ENCODE peak calls at places on chromosomes 11 and 22, in five cellular contexts. G is smooth muscle cell of the brain vasculature; F is activated CD8-positive, alpha-beta T cell treated with anti-CD3 and anti-CD28 coated beads, Interleukin-2, amount 10 ng/mL, durations not matched to agents 7 days and 5 days; E is stimulated activated CD8-positive, alpha-beta memory T cell treated with anti-CD3 and anti-CD28 coated beads, Interleukin-2, amount 100 ng/mL, for 48 hours; S is activated CD4-positive, alpha-beta T cell treated with anti-CD3 and anti-CD28 coated beads, Interleukin-2, amount 50 U/mL, for 1 hour. U is an unnamed sample.

GRCh38 chr11:57659669-57660068 is 2.1 kb downstream of the CLP1 start:
- DNase-seq in F (no peak), S (no peak), E (no peak), G (no peak), U (no peak)

GRCh38 chr11:71504526-71504925 is 22.5 kb upstream of the KRTAP5-7 start:
- DNase-seq in S (no peak), G (no peak), F (no peak), E (no peak), U (no peak)

GRCh38 chr11:76669901-76670474 is 559 bp downstream of the LRRC32 start:
- DNase-seq in E (no peak), F (no peak), S (no peak), G (no peak), U (no peak)

GRCh38 chr11:9567401-9567800 is 6.1 kb upstream of the WEE1 start:
- DNase-seq in E (no peak), G (no peak), F (no peak), S (no peak), U (no peak)

GRCh38 chr11:29321293-29322132 is 695.3 kb downstream of the KCNA4 start:
- DNase-seq in G (no peak), F (no peak), E (no peak), S (no peak), U (no peak)

GRCh38 chr11:46914363-46914762 is 4.0 kb downstream of the LRP4 start:
- DNase-seq in G (no peak), E (no peak), F (no peak), S (no peak), U (no peak)

GRCh38 chr11:86806903-86807302 is 6.6 kb downstream of the PRSS23 start:
- DNase-seq in G (no peak), S (no peak), E (no peak), F (no peak), U (no peak)

GRCh38 chr11:114192841-114193389 is 103.3 kb upstream of the NNMT start:
- DNase-seq in E (no peak), G (no peak), F (no peak), S (no peak), U (no peak)

GRCh38 chr11:18776324-18776723 is 15.3 kb downstream of the PTPN5 start:
- DNase-seq in E (no peak), G (no peak), F (no peak), S (no peak), U (no peak)

GRCh38 chr11:27227744-27228143 is 135.3 kb downstream of the CCDC34 start:
- DNase-seq in F (no peak), G (no peak), E (no peak), S (no peak), U (no peak)

GRCh38 chr11:19156892-19157291 is 39.9 kb downstream of the ZDHHC13 start:
- DNase-seq in S (no peak), G (no peak), F (no peak), E (no peak), U (no peak)

GRCh38 chr11:18248561-18248960 is at the start of gene SAA2:
- DNase-seq in F (peak), G (no peak), S (no peak), E (no peak), U (no peak)

GRCh38 chr11:20840341-20840740 is 171.0 kb downstream of the NELL1 start:
- DNase-seq in S (no peak), G (no peak), F (no peak), E (no peak), U (no peak)

GRCh38 chr11:3189193-3189843 is 24.2 kb upstream of the OSBPL5 start:
- DNase-seq in G (no peak), F (no peak), E (no peak), S (no peak), U (no peak)

GRCh38 chr11:122703541-122704272 is 48.2 kb downstream of the UBASH3B start:
- DNase-seq in S (no peak), G (no peak), E (peak), F (no peak), U (peak)

GRCh38 chr11:10310301-10310841 is 5.5 kb downstream of the ADM start:
- DNase-seq in F (no peak), S (no peak), G (no peak), E (no peak), U (no peak)

GRCh38 chr11:128496249-128496648 is 91.1 kb downstream of the ETS1 start:
- DNase-seq in F (no peak), S (no peak), G (no peak), E (no peak), U (peak)

GRCh38 chr11:80167766-80168165 is 726.9 kb upstream of the TENM4 start:
- DNase-seq in F (no peak), S (no peak), E (no peak), G (no peak), U (no peak)

GRCh38 chr22:23395476-23396361 is 184.4 kb downstream of the IGLL1 start:
- DNase-seq in F (no peak), G (no peak), S (no peak), E (no peak), U (no peak)

GRCh38 chr11:6196396-6196795 is 2.6 kb upstream of the OR52W1 start:
- DNase-seq in E (no peak), G (no peak), F (peak), S (no peak), U (no peak)

GRCh38 chr22:37735054-37735453 is 38.2 kb downstream of the TRIOBP start:
- DNase-seq in F (no peak), G (no peak), S (no peak), E (no peak), U (no peak)

GRCh38 chr11:116948375-116948774 is 111.0 kb upstream of the APOA1 start:
- DNase-seq in E (no peak), S (no peak), F (no peak), G (no peak), U (peak)

GRCh38 chr11:20193307-20193706 is 33.0 kb upstream of the DBX1 start:
- DNase-seq in S (no peak), E (no peak), F (no peak), G (no peak), U (no peak)

GRCh38 chr11:124745835-124746620 is 6.0 kb downstream of the VSIG2 start:
- DNase-seq in F (peak), E (peak), G (no peak), S (peak), U (no peak)

GRCh38 chr11:114295676-114296081 is 520 bp upstream of the NNMT start:
- DNase-seq in S (no peak), G (no peak), E (no peak), F (no peak), U (no peak)

U was measured in CD4-positive, CD25-positive, alpha-beta regulatory T cell.